ENCODE peak calls at places on chromosome 21, in five cellular contexts. B, O, F, R and Z are unnamed samples.

GRCh38 chr21:29812947-29813346 is 126.8 kb downstream of the GRIK1 start:
- DNase-seq in B (no peak), O (no peak), F (no peak), R (no peak), Z (no peak)

GRCh38 chr21:39715804-39716397 is 29.1 kb upstream of the IGSF5 start:
- DNase-seq in B (no peak), O (peak), F (peak), R (peak), Z (peak)

GRCh38 chr21:46605759-46606426 is 1.0 kb upstream of the S100B start:
- DNase-seq in B (no peak), O (no peak), F (no peak), R (no peak), Z (no peak)

GRCh38 chr21:38712076-38712475 is 93.7 kb upstream of the ETS2 start:
- DNase-seq in B (no peak), O (no peak), F (no peak), R (no peak), Z (peak)

GRCh38 chr21:28142692-28143091 is 850.0 kb downstream of the LTN1 start:
- DNase-seq in B (no peak), O (no peak), F (peak), R (no peak), Z (no peak)

GRCh38 chr21:39483917-39484316 is 32.1 kb downstream of the SH3BGR start:
- DNase-seq in B (no peak), O (no peak), F (no peak), R (no peak), Z (no peak)

GRCh38 chr21:36005018-36005417 is 55.3 kb downstream of the SETD4 start:
- DNase-seq in B (no peak), O (no peak), F (no peak), R (no peak), Z (no peak)

GRCh38 chr21:41808094-41808493 is 41.2 kb upstream of the RIPK4 start:
- DNase-seq in B (no peak), O (no peak), F (no peak), R (no peak), Z (no peak)

GRCh38 chr21:44751799-44752636 is 40.6 kb upstream of the TSPEAR start:
- DNase-seq in B (no peak), O (no peak), F (no peak), R (no peak), Z (no peak)

GRCh38 chr21:25639167-25639921 is at the start of gene JAM2:
- DNase-seq in B (no peak), O (peak), F (no peak), R (peak), Z (no peak)

GRCh38 chr21:42030311-42030710 is 20.2 kb upstream of the ZBTB21 start:
- DNase-seq in B (no peak), O (no peak), F (no peak), R (no peak), Z (no peak)